ENCODE peak calls at places on chromosomes 6 and 20, in five cellular contexts. G is mesendoderm, Q is A549, B is body of pancreas, E is heart right ventricle. Y is an unnamed sample.
A peak's percentile ranks its signal among the peaks of the same experiment; 100 is the strongest.

GRCh38 chr6:165895421-165896165 is 232.6 kb upstream of the PDE10A start:
- DNase-seq in Q (no peak), B (no peak), G (peak; percentile 19), E (no peak), Y (peak; percentile 3)

GRCh38 chr20:17613328-17614175 is 43.7 kb downstream of the DSTN start:
- DNase-seq in Q (no peak), E (no peak), G (no peak), B (peak; percentile 45), Y (no peak)

GRCh38 chr6:145214570-145214969 is 520.8 kb downstream of the EPM2A start:
- DNase-seq in B (no peak), E (no peak), Q (no peak), G (peak; percentile 37), Y (peak; percentile 38)

GRCh38 chr6:21098744-21099143 is 494.8 kb upstream of the SOX4 start:
- DNase-seq in Q (no peak), E (no peak), B (no peak), G (peak; percentile 37), Y (no peak)

GRCh38 chr6:5786321-5787053 is 220.2 kb downstream of the NRN1 start:
- DNase-seq in B (no peak), Q (no peak), E (no peak), G (no peak), Y (no peak)

GRCh38 chr20:1171461-1172093 is 13.2 kb downstream of the TMEM74B start:
- DNase-seq in B (no peak), G (peak; percentile 74), E (no peak), Q (no peak), Y (no peak)

GRCh38 chr6:71127374-71127773 is 161.2 kb upstream of the OGFRL1 start:
- DNase-seq in Q (no peak), B (no peak), G (peak; percentile 46), E (no peak), Y (no peak)

GRCh38 chr6:14856177-14856576 is 389.7 kb upstream of the JARID2 start:
- DNase-seq in E (peak; percentile 59), Q (no peak), B (no peak), G (no peak), Y (no peak)

GRCh38 chr6:101000334-101000733 is 119.2 kb upstream of the ASCC3 start:
- DNase-seq in Q (no peak), B (no peak), G (no peak), E (no peak), Y (peak; percentile 29)

GRCh38 chr6:28775405-28776129 is 148.2 kb downstream of the TRIM27 start:
- DNase-seq in B (no peak), Q (no peak), G (no peak), E (no peak), Y (no peak)

GRCh38 chr20:51636123-51636522 is 93.6 kb upstream of the NFATC2 start:
- DNase-seq in G (no peak), E (no peak), B (no peak), Q (no peak), Y (no peak)

GRCh38 chr6:45556828-45557227 is 179.1 kb upstream of the SUPT3H start:
- DNase-seq in Q (no peak), G (no peak), E (no peak), B (no peak), Y (no peak)

GRCh38 chr6:80467408-80467807 is 360.9 kb downstream of the BCKDHB start:
- DNase-seq in E (no peak), G (no peak), Q (no peak), B (no peak), Y (no peak)

GRCh38 chr6:79808846-79809245 is 138.5 kb downstream of the ELOVL4 start:
- DNase-seq in E (no peak), B (no peak), Q (no peak), G (no peak), Y (no peak)

GRCh38 chr6:50272611-50273010 is 222.9 kb upstream of the DEFB112 start:
- DNase-seq in B (no peak), E (no peak), G (peak; percentile 44), Q (no peak), Y (no peak)

GRCh38 chr20:47396762-47397476 is 40.4 kb upstream of the ZMYND8 start:
- DNase-seq in B (peak; percentile 68), E (no peak), G (no peak), Q (no peak), Y (no peak)

GRCh38 chr20:62517168-62517567 is 41.4 kb upstream of the GATA5 start:
- DNase-seq in B (no peak), G (no peak), Q (no peak), E (no peak), Y (no peak)

GRCh38 chr6:111597687-111598086 is 8.0 kb downstream of the TRAF3IP2 start:
- DNase-seq in E (no peak), Q (no peak), B (peak; percentile 33), G (no peak), Y (peak; percentile 70)
- H3K4me1 ChIP-seq in E (peaks cover 65% of the 10 kb centered on the region), Q (peaks cover 37% of the 10 kb centered on the region), B (peaks cover 50% of the 10 kb centered on the region), G (peaks cover 4% of the 10 kb centered on the region), Y (peaks cover 23% of the 10 kb centered on the region)

GRCh38 chr20:31833931-31834521 is 11.4 kb downstream of the FOXS1 start:
- DNase-seq in B (no peak), G (no peak), E (no peak), Q (no peak), Y (no peak)

GRCh38 chr20:31837896-31838397 is 7.5 kb downstream of the FOXS1 start:
- DNase-seq in Q (no peak), B (no peak), E (no peak), G (peak; percentile 53), Y (no peak)

GRCh38 chr20:31835554-31835953 is 9.8 kb downstream of the FOXS1 start:
- DNase-seq in E (no peak), B (no peak), G (no peak), Q (no peak), Y (no peak)

GRCh38 chr20:31836853-31837608 is 8.4 kb downstream of the FOXS1 start:
- DNase-seq in Q (no peak), G (peak; percentile 63), E (no peak), B (no peak), Y (no peak)

DNA sequence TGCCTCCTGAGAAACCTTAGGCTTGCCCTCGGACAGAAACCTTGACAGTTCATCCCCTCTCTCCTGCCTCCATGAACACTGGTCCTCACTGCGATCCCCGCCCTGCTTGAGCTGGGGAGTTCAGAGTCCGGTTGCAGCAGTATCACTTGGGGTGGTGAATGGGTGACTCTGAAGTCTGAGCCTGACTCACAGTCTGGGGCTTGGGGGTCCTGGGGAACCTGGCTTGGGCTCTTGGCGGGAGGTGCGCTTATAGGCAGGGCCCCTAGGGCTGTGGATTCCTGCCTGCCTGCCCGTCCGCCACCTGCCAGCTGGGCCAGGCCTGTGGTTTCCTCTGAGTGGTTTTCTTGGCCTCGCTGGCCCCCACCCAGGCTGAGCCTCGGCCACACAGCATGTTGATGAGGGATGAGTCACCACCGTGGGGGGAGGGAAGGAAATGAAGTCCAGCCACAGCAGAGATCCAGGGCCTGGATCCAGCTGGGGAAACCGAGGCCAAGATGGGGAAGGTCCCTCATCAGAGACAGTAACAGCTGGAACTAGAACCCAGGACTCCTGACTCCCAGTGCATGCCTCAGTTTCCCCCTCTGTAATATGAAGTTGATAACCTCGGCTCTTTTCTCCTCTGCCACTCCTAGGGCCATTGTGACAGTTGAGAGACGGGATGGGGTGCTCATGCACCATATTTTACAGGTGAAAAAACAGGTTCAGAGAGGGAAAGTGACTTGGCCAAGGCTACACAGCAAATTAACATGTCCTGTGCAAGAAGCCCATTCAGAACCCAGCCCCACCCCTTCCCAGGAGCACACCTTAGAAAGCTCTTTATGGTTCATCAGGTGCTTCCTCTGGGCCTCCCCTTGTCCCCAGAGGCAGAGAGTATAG is 9.2 kb downstream of the FOXS1 start:
- DNase-seq in G (peak; percentile 71), B (peak; percentile 39), E (peak; percentile 86), Q (peak; percentile 56), Y (peak; percentile 67)
- H3K27ac ChIP-seq in G (no peak overlapping the region), B (no peak overlapping the region), E (peak overlapping the region; percentile 46), Q (peak overlapping the region; percentile 84), Y (no peak overlapping the region)

GRCh38 chr20:34300809-34301586 is 2.2 kb downstream of the AHCY start:
- DNase-seq in Q (no peak), G (peak; percentile 58), B (no peak), E (peak; percentile 16), Y (no peak)
- H3K4me3 ChIP-seq in Q (peak overlapping the region; percentile 90), G (no peak overlapping the region), B (no peak overlapping the region), E (no peak overlapping the region), Y (no peak overlapping the region)

DNA sequence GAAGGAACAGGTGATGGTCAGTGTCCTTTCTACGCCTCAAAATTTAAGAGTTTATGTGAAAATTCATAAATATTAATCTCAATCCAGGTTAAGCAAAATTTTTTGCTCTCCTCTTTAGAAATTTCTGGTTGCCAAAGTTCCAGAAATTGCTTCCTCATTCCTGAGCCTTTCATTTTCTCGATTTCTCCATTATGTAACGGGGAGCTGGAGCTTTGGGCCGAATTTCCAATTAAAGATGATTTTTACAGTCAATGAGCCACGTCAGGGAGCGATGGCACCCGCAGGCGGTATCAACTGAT is 35.8 kb upstream of the PRND start:
- DNase-seq in E (no peak), Q (no peak), G (no peak), B (no peak), Y (no peak)
- H3K4me1 ChIP-seq in E (peaks cover 63% of the 10 kb centered on the region), Q (peaks cover 37% of the 10 kb centered on the region), G (no peaks in the 10 kb centered on the region), B (peaks cover 20% of the 10 kb centered on the region), Y (peaks cover 4% of the 10 kb centered on the region)

GRCh38 chr20:31871602-31871954 is 1.1 kb downstream of the TTLL9 start:
- DNase-seq in B (no peak), Q (no peak), E (no peak), G (no peak), Y (no peak)
- H3K27ac ChIP-seq in B (no peak overlapping the region), Q (no peak overlapping the region), E (no peak overlapping the region), G (no peak overlapping the region), Y (no peak overlapping the region)

DNA sequence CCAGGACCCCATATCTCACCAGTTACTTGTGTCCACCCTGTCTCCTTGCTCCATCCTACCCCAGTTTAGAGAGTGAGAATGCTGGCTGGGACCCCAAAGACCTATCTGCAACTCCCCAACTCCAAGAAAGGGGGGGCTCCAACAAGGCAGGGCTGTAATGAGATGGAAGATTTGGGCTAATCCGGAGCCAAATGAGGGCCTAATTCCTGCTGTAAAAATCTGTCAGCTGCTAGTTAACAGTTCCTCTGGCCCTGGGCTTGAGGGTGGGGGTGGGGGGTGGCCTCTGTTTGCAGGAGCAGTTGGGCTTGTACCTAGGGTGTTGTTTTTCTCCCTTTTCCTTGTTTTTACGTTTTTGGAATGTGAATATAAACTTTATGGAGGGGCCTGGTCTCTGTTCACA is 70.5 kb downstream of the NCR2 start:
- DNase-seq in E (no peak), Q (no peak), G (no peak), B (no peak), Y (no peak)
- H3K4me3 ChIP-seq in E (no peak overlapping the region), Q (no peak overlapping the region), G (no peak overlapping the region), B (no peak overlapping the region), Y (no peak overlapping the region)

DNA sequence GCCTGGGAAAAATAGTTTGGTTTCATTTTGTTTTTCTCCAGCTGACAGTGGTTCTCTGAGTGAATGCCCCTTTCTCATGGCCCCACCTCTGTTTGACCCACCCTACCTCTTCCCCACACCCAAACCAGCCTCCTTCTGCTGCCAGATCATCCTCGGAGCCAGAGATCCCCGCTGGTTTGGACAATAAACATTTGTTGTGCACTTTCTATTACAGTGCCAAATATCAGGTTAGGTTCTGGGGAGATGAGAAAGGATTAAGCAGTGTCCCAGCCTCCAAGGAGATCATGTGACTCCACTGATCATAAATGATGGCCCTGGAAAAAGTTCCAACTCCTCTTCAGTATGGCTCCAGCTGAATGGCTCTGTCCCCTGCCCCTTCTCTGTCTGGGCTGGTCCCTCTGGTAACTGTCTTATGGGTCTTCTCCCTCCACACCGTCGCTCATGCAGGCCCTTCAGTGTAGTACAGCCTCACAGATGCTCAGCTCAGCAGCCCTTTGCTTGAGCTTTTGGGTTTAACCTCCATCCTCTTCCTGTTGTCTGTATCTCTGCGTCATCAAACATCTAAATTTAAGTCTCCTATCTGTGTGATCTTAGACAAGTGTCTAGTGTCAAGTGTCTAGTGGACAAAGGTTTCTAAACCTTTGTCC is 17.1 kb upstream of the SERPINB1 start:
- DNase-seq in Q (no peak), B (no peak), E (no peak), G (no peak), Y (no peak)
- H3K4me1 ChIP-seq in Q (peaks cover 37% of the 10 kb centered on the region), B (peaks cover 26% of the 10 kb centered on the region), E (peaks cover 58% of the 10 kb centered on the region), G (peaks cover 12% of the 10 kb centered on the region), Y (peaks cover 3% of the 10 kb centered on the region)

Y was measured in small intestine.